ENCODE peak calls at places on chromosomes 3 and 15, in five cellular contexts. One of them, this sample, is unnamed.

GRCh38 chr3:69201658-69202057 is 79.3 kb upstream of the LMOD3 start:
- DNase-seq in HepG2: no peak
- DNase-seq in HEK293T: no peak
- DNase-seq in K562: no peak
- DNase-seq in GM12878: no peak
- DNase-seq in this sample: no peak

GRCh38 chr3:169811606-169812123 is 1.0 kb upstream of the LRRIQ4 start:
- DNase-seq in HepG2: no peak
- DNase-seq in HEK293T: peak
- DNase-seq in K562: no peak
- DNase-seq in GM12878: no peak
- DNase-seq in this sample: no peak

GRCh38 chr3:38133557-38134405 is 3.1 kb downstream of the ACAA1 start:
- DNase-seq in HepG2: peak
- DNase-seq in HEK293T: no peak
- DNase-seq in K562: no peak
- DNase-seq in GM12878: no peak
- DNase-seq in this sample: no peak

GRCh38 chr3:157502916-157503620 is at the start of gene VEPH1:
- DNase-seq in HepG2: no peak
- DNase-seq in HEK293T: no peak
- DNase-seq in K562: peak
- DNase-seq in GM12878: no peak
- DNase-seq in this sample: peak

GRCh38 chr15:99425666-99426301 is 140.0 kb upstream of the MEF2A start:
- DNase-seq in HepG2: no peak
- DNase-seq in HEK293T: no peak
- DNase-seq in K562: no peak
- DNase-seq in GM12878: no peak
- DNase-seq in this sample: no peak

GRCh38 chr15:83327041-83327440 is 42.6 kb upstream of the BNC1 start:
- DNase-seq in HepG2: no peak
- DNase-seq in HEK293T: no peak
- DNase-seq in K562: no peak
- DNase-seq in GM12878: no peak
- DNase-seq in this sample: no peak

GRCh38 chr15:90869601-90870353 is 1.4 kb downstream of the FURIN start:
- DNase-seq in HepG2: no peak
- DNase-seq in HEK293T: no peak
- DNase-seq in K562: peak
- DNase-seq in GM12878: no peak
- DNase-seq in this sample: no peak

GRCh38 chr3:106025151-106025722 is 156.4 kb upstream of the CBLB start:
- DNase-seq in HepG2: no peak
- DNase-seq in HEK293T: peak
- DNase-seq in K562: no peak
- DNase-seq in GM12878: no peak
- DNase-seq in this sample: peak

GRCh38 chr3:111238896-111239295 is 167.3 kb downstream of the NECTIN3 start:
- DNase-seq in HepG2: no peak
- DNase-seq in HEK293T: no peak
- DNase-seq in K562: no peak
- DNase-seq in GM12878: peak
- DNase-seq in this sample: no peak

GRCh38 chr15:48796930-48797329 is 13.9 kb downstream of the CEP152 start:
- DNase-seq in HepG2: no peak
- DNase-seq in HEK293T: no peak
- DNase-seq in K562: no peak
- DNase-seq in GM12878: peak
- DNase-seq in this sample: no peak

GRCh38 chr3:128800241-128801187 is 74.5 kb downstream of the RAB7A start:
- DNase-seq in HepG2: no peak
- DNase-seq in HEK293T: no peak
- DNase-seq in K562: no peak
- DNase-seq in GM12878: no peak
- DNase-seq in this sample: no peak

GRCh38 chr15:25088261-25088790 is 133.5 kb downstream of the SNRPN start:
- DNase-seq in HepG2: no peak
- DNase-seq in HEK293T: no peak
- DNase-seq in K562: no peak
- DNase-seq in GM12878: no peak
- DNase-seq in this sample: no peak

GRCh38 chr3:11556234-11556633 is 87.5 kb downstream of the VGLL4 start:
- DNase-seq in HepG2: no peak
- DNase-seq in HEK293T: no peak
- DNase-seq in K562: no peak
- DNase-seq in GM12878: no peak
- DNase-seq in this sample: no peak

GRCh38 chr3:123708531-123708930 is 123.7 kb upstream of the HACD2 start:
- DNase-seq in HepG2: no peak
- DNase-seq in HEK293T: no peak
- DNase-seq in K562: no peak
- DNase-seq in GM12878: no peak
- DNase-seq in this sample: no peak

GRCh38 chr15:48096813-48097212 is 24.0 kb upstream of the SLC24A5 start:
- DNase-seq in HepG2: no peak
- DNase-seq in HEK293T: no peak
- DNase-seq in K562: no peak
- DNase-seq in GM12878: no peak
- DNase-seq in this sample: no peak

GRCh38 chr15:39084683-39085530 is 496.0 kb upstream of the THBS1 start:
- DNase-seq in HepG2: peak
- DNase-seq in HEK293T: no peak
- DNase-seq in K562: no peak
- DNase-seq in GM12878: no peak
- DNase-seq in this sample: peak

GRCh38 chr3:64214002-64214696 is 11.1 kb downstream of the PRICKLE2 start:
- DNase-seq in HepG2: no peak
- DNase-seq in HEK293T: no peak
- DNase-seq in K562: no peak
- DNase-seq in GM12878: no peak
- DNase-seq in this sample: peak

GRCh38 chr3:141680620-141681389 is 57.3 kb upstream of the RNF7 start:
- DNase-seq in HepG2: no peak
- DNase-seq in HEK293T: no peak
- DNase-seq in K562: peak
- DNase-seq in GM12878: no peak
- DNase-seq in this sample: peak

GRCh38 chr3:21013566-21013965 is 737.4 kb downstream of the ZNF385D start:
- DNase-seq in HepG2: no peak
- DNase-seq in HEK293T: no peak
- DNase-seq in K562: no peak
- DNase-seq in GM12878: no peak
- DNase-seq in this sample: no peak

GRCh38 chr3:53748512-53749271 is 97.5 kb downstream of the CHDH start:
- DNase-seq in HepG2: no peak
- DNase-seq in HEK293T: no peak
- DNase-seq in K562: no peak
- DNase-seq in GM12878: peak
- DNase-seq in this sample: no peak

GRCh38 chr3:11434017-11434526 is 161.9 kb downstream of the ATG7 start:
- DNase-seq in HepG2: no peak
- DNase-seq in HEK293T: no peak
- DNase-seq in K562: no peak
- DNase-seq in GM12878: no peak
- DNase-seq in this sample: peak

GRCh38 chr3:12195231-12195630 is 36.5 kb upstream of the TIMP4 start:
- DNase-seq in HepG2: no peak
- DNase-seq in HEK293T: no peak
- DNase-seq in K562: no peak
- DNase-seq in GM12878: no peak
- DNase-seq in this sample: no peak

GRCh38 chr3:185796431-185797107 is 28.3 kb downstream of the IGF2BP2 start:
- DNase-seq in HepG2: peak
- DNase-seq in HEK293T: no peak
- DNase-seq in K562: peak
- DNase-seq in GM12878: no peak
- DNase-seq in this sample: no peak
- TF ChIP-seq FOXM1 in HepG2: no peak
- TF ChIP-seq FOXM1 in HEK293T: no peak
- TF ChIP-seq FOXM1 in K562: no peak
- TF ChIP-seq FOXM1 in GM12878: no peak
- TF ChIP-seq FOXM1 in this sample: no peak

GRCh38 chr15:63918901-63919348 is 85.2 kb upstream of the HERC1 start:
- DNase-seq in HepG2: no peak
- DNase-seq in HEK293T: no peak
- DNase-seq in K562: peak
- DNase-seq in GM12878: no peak
- DNase-seq in this sample: no peak

GRCh38 chr15:63918317-63918672 is 84.5 kb upstream of the HERC1 start:
- DNase-seq in HepG2: no peak
- DNase-seq in HEK293T: no peak
- DNase-seq in K562: no peak
- DNase-seq in GM12878: no peak
- DNase-seq in this sample: no peak

GRCh38 chr15:63920504-63921178 is 86.9 kb upstream of the HERC1 start:
- DNase-seq in HepG2: no peak
- DNase-seq in HEK293T: no peak
- DNase-seq in K562: no peak
- DNase-seq in GM12878: no peak
- DNase-seq in this sample: no peak

GRCh38 chr15:63923993-63924950 is 90.5 kb upstream of the HERC1 start:
- DNase-seq in HepG2: no peak
- DNase-seq in HEK293T: no peak
- DNase-seq in K562: no peak
- DNase-seq in GM12878: no peak
- DNase-seq in this sample: no peak

GRCh38 chr15:63922551-63923315 is 89.0 kb upstream of the HERC1 start:
- DNase-seq in HepG2: no peak
- DNase-seq in HEK293T: no peak
- DNase-seq in K562: no peak
- DNase-seq in GM12878: no peak
- DNase-seq in this sample: no peak
- TF ChIP-seq FOXM1 in HepG2: no peak
- TF ChIP-seq FOXM1 in HEK293T: no peak
- TF ChIP-seq FOXM1 in K562: no peak
- TF ChIP-seq FOXM1 in GM12878: no peak
- TF ChIP-seq FOXM1 in this sample: no peak

GRCh38 chr3:17639257-17639656 is 103.2 kb downstream of the TBC1D5 start:
- DNase-seq in HepG2: no peak
- DNase-seq in HEK293T: no peak
- DNase-seq in K562: no peak
- DNase-seq in GM12878: no peak
- DNase-seq in this sample: no peak
- TF ChIP-seq FOXM1 in HepG2: no peak
- TF ChIP-seq FOXM1 in HEK293T: no peak
- TF ChIP-seq FOXM1 in K562: no peak
- TF ChIP-seq FOXM1 in GM12878: no peak
- TF ChIP-seq FOXM1 in this sample: no peak

DNA sequence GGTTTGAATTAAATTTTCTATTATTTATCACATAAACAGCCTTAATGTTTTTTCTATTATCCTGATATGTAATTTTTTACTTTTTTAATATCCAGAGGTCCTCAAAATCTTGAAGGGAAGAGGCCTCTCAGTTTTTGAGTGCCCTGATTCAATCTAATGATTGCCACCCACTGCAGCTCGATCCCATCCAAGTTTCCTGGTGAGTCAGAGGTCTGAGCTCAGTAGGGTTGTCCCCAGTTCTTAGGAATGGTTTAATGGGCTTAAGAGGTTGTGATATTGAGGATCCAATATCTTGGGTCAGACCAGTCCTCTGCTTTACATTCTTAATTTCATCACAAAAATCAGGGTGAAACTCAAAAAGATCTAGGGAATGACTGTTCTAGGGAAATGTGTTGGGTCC is 238.5 kb downstream of the NSUN3 start:
- DNase-seq in HepG2: no peak
- DNase-seq in HEK293T: no peak
- DNase-seq in K562: no peak
- DNase-seq in GM12878: no peak
- DNase-seq in this sample: no peak
- TF ChIP-seq FOXM1 in HepG2: no peak
- TF ChIP-seq FOXM1 in HEK293T: no peak
- TF ChIP-seq FOXM1 in K562: no peak
- TF ChIP-seq FOXM1 in GM12878: no peak
- TF ChIP-seq FOXM1 in this sample: no peak

GRCh38 chr15:69134841-69135240 is 25.6 kb upstream of the GLCE start:
- DNase-seq in HepG2: no peak
- DNase-seq in HEK293T: no peak
- DNase-seq in K562: no peak
- DNase-seq in GM12878: no peak
- DNase-seq in this sample: no peak

GRCh38 chr15:69133862-69134519 is 26.4 kb upstream of the GLCE start:
- DNase-seq in HepG2: no peak
- DNase-seq in HEK293T: no peak
- DNase-seq in K562: no peak
- DNase-seq in GM12878: no peak
- DNase-seq in this sample: no peak

GRCh38 chr15:69132430-69132829 is 28.0 kb upstream of the GLCE start:
- DNase-seq in HepG2: no peak
- DNase-seq in HEK293T: no peak
- DNase-seq in K562: no peak
- DNase-seq in GM12878: no peak
- DNase-seq in this sample: no peak

GRCh38 chr15:69131362-69132215 is 28.8 kb upstream of the GLCE start:
- DNase-seq in HepG2: no peak
- DNase-seq in HEK293T: no peak
- DNase-seq in K562: no peak
- DNase-seq in GM12878: no peak
- DNase-seq in this sample: no peak

DNA sequence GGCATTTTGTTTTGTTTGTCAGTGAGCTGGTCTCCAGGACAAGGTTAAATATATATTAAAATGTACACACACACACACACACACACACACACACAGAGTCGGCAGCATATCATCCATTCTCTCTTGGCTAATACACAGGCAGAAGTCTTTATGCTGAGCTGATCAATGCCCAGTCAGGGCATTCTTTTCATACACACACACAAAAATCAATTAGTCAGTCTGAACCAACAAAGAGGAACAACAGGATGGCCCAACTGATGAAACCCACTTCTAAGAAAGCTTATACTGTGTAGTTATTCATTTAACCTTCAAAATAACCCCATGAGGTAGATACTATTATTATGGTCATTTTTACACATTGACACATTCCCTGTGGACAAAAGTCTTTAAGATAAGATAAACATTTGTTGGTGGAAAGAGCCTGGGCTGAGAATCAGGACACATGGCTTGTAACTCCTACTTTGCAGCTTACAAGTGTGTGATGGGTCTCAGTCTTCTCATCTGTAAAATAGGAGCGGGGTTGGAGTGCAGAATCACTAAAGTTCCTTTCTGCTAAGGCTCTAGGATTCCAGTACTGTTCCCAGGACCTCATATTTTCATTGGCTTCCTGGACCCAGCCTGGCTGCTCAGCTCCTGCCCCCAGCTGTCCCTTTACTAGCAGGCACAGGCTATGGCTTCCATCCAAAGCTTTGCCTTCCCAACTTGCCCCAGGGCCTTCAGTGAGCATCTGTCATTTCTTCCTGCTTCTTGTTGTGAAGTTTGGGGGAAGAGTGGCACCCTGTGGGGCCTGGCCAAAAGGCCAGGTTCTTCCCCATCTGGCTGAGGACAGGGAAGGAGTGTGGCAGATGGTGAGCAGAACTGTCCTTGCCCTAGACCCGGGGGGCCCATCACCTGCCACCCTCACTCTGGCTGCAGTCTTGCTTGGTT is 27.2 kb upstream of the GLCE start:
- DNase-seq in HepG2: peak
- DNase-seq in HEK293T: no peak
- DNase-seq in K562: no peak
- DNase-seq in GM12878: no peak
- DNase-seq in this sample: peak
- TF ChIP-seq FOXM1 in HepG2: no peak
- TF ChIP-seq FOXM1 in HEK293T: no peak
- TF ChIP-seq FOXM1 in K562: no peak
- TF ChIP-seq FOXM1 in GM12878: no peak
- TF ChIP-seq FOXM1 in this sample: no peak